ENCODE peak calls at places on chromosomes 16 and 17, in five cellular contexts. T is amygdala, H is GM12865, A is NCI-H187 treated with DMSO at 0.1 percent for 48 hours, X is GOT3. C is an unnamed sample.
A peak's percentile ranks its signal among the peaks of the same experiment; 100 is the strongest.

GRCh38 chr16:77897038-77897437 is 108.7 kb downstream of the VAT1L start:
- DNase-seq in T (no peak), H (no peak), A (no peak), X (no peak), C (no peak)

GRCh38 chr16:21603920-21604319 is 4.5 kb downstream of the METTL9 start:
- DNase-seq in T (no peak), H (no peak), A (no peak), X (no peak), C (no peak)

GRCh38 chr17:7380321-7380720 is 568 bp upstream of the TNK1 start:
- DNase-seq in T (no peak), H (no peak), A (no peak), X (no peak), C (no peak)

GRCh38 chr17:9817086-9817485 is 4.8 kb downstream of the GSG1L2 start:
- DNase-seq in T (no peak), H (no peak), A (no peak), X (no peak), C (no peak)

GRCh38 chr17:226108-226772 is 44.8 kb upstream of the DOC2B start:
- DNase-seq in T (no peak), H (no peak), A (no peak), X (no peak), C (no peak)

GRCh38 chr17:332558-333322 is 19.9 kb downstream of the RPH3AL start:
- DNase-seq in T (no peak), H (no peak), A (no peak), X (no peak), C (no peak)

GRCh38 chr17:54956802-54957201 is 11.7 kb downstream of the COX11 start:
- DNase-seq in T (no peak), H (no peak), A (peak; percentile 69), X (no peak), C (no peak)

GRCh38 chr17:50332196-50332595 is 13.7 kb upstream of the XYLT2 start:
- DNase-seq in T (no peak), H (no peak), A (no peak), X (no peak), C (no peak)

GRCh38 chr16:65842067-65842466 is 524.4 kb upstream of the CDH5 start:
- DNase-seq in T (no peak), H (no peak), A (no peak), X (no peak), C (no peak)

GRCh38 chr17:83183951-83184506 is 104.6 kb downstream of the METRNL start:
- DNase-seq in T (no peak), H (no peak), A (no peak), X (no peak), C (no peak)

GRCh38 chr17:16313159-16314090 is 39.8 kb downstream of the CENPV start:
- DNase-seq in T (no peak), H (no peak), A (no peak), X (no peak), C (no peak)

GRCh38 chr16:24624102-24624501 is 84.7 kb downstream of the RBBP6 start:
- DNase-seq in T (no peak), H (no peak), A (no peak), X (no peak), C (no peak)

GRCh38 chr17:41082565-41083136 is 1.3 kb upstream of the KRTAP4-7 start:
- DNase-seq in T (no peak), H (no peak), A (no peak), X (no peak), C (no peak)

GRCh38 chr17:8946476-8946875 is 19.0 kb downstream of the PIK3R5 start:
- DNase-seq in T (no peak), H (no peak), A (no peak), X (no peak), C (no peak)

GRCh38 chr16:71383054-71383773 is 24.7 kb downstream of the CALB2 start:
- DNase-seq in T (no peak), H (peak; percentile 11), A (no peak), X (no peak), C (peak; percentile 23)

GRCh38 chr17:5584383-5584951 is at the start of gene NLRP1:
- DNase-seq in T (peak; percentile 19), H (peak; percentile 93), A (no peak), X (peak; percentile 45), C (peak; percentile 79)

GRCh38 chr16:11587643-11588247 is 1.0 kb upstream of the LITAF start:
- DNase-seq in T (no peak), H (no peak), A (no peak), X (no peak), C (no peak)

GRCh38 chr17:82304826-82305726 is 12.3 kb downstream of the CD7 start:
- DNase-seq in T (no peak), H (no peak), A (no peak), X (no peak), C (no peak)

GRCh38 chr17:54754560-54754959 is 146.1 kb upstream of the TOM1L1 start:
- DNase-seq in T (no peak), H (peak; percentile 26), A (no peak), X (no peak), C (peak; percentile 46)